ENCODE peak calls at places on chromosome 10, in nine cellular contexts. K, R, Q, G, L, Y, M, W and C are unnamed samples.

GRCh38 chr10:64079341-64079740 is 558.1 kb downstream of the REEP3 start:
- DNase-seq in K (no peak), R (no peak), Q (no peak), G (no peak), L (no peak), Y (no peak), M (no peak), W (no peak), C (no peak)

GRCh38 chr10:120052964-120053363 is 160.4 kb downstream of the SEC23IP start:
- DNase-seq in K (no peak), R (no peak), Q (no peak), G (no peak), L (no peak), Y (no peak), M (no peak), W (no peak), C (no peak)

GRCh38 chr10:128047337-128047736 is 78.9 kb downstream of the MKI67 start:
- DNase-seq in K (peak; percentile 78), R (no peak), Q (no peak), G (peak; percentile 73), L (no peak), Y (peak; percentile 85), M (peak; percentile 93), W (peak; percentile 81), C (peak; percentile 90)

GRCh38 chr10:93757766-93758509 is at the start of gene LGI1:
- DNase-seq in K (no peak), R (no peak), Q (peak; percentile 94), G (no peak), L (peak; percentile 33), Y (no peak), M (no peak), W (no peak), C (no peak)

GRCh38 chr10:92387289-92387940 is 96.4 kb downstream of the MARCHF5 start:
- DNase-seq in K (no peak), R (no peak), Q (peak; percentile 16), G (no peak), L (peak; percentile 48), Y (peak; percentile 14), M (no peak), W (no peak), C (peak; percentile 45)

GRCh38 chr10:123009105-123009805 is 449 bp downstream of the ACADSB start:
- DNase-seq in K (peak; percentile 6), R (no peak), Q (peak; percentile 41), G (no peak), L (peak; percentile 31), Y (peak; percentile 26), M (peak; percentile 68), W (no peak), C (peak; percentile 48)

GRCh38 chr10:99331207-99331803 is 2.1 kb downstream of the CNNM1 start:
- DNase-seq in K (no peak), R (no peak), Q (no peak), G (no peak), L (peak; percentile 61), Y (no peak), M (no peak), W (no peak), C (no peak)

GRCh38 chr10:108411181-108411580 is 1246.7 kb upstream of the SORCS1 start:
- DNase-seq in K (no peak), R (no peak), Q (no peak), G (no peak), L (no peak), Y (no peak), M (no peak), W (no peak), C (no peak)

GRCh38 chr10:31028076-31028475 is 3.6 kb downstream of the ZNF438 start:
- DNase-seq in K (no peak), R (no peak), Q (no peak), G (no peak), L (peak; percentile 28), Y (no peak), M (no peak), W (no peak), C (no peak)

GRCh38 chr10:95698415-95698814 is 4.7 kb upstream of the TCTN3 start:
- DNase-seq in K (no peak), R (no peak), Q (no peak), G (no peak), L (no peak), Y (no peak), M (no peak), W (no peak), C (no peak)

GRCh38 chr10:132239126-132240031 is 52.6 kb downstream of the DPYSL4 start:
- DNase-seq in K (no peak), R (no peak), Q (no peak), G (no peak), L (no peak), Y (no peak), M (no peak), W (no peak), C (no peak)

GRCh38 chr10:79140906-79141305 is 72.1 kb downstream of the ZMIZ1 start:
- DNase-seq in K (no peak), R (no peak), Q (no peak), G (no peak), L (peak; percentile 59), Y (no peak), M (no peak), W (no peak), C (no peak)

GRCh38 chr10:130191380-130191779 is 55.2 kb downstream of the GLRX3 start:
- DNase-seq in K (no peak), R (no peak), Q (no peak), G (no peak), L (no peak), Y (no peak), M (no peak), W (no peak), C (no peak)

GRCh38 chr10:25017247-25017590 is 807 bp downstream of the THNSL1 start:
- DNase-seq in K (no peak), R (peak; percentile 2), Q (no peak), G (no peak), L (peak; percentile 40), Y (peak; percentile 24), M (no peak), W (no peak), C (peak; percentile 34)

GRCh38 chr10:124573726-124574455 is 112.3 kb downstream of the LHPP start:
- DNase-seq in K (no peak), R (no peak), Q (no peak), G (no peak), L (no peak), Y (no peak), M (peak; percentile 46), W (no peak), C (no peak)

GRCh38 chr10:107611101-107611500 is 446.6 kb upstream of the SORCS1 start:
- DNase-seq in K (no peak), R (no peak), Q (no peak), G (no peak), L (peak; percentile 10), Y (no peak), M (no peak), W (no peak), C (no peak)

GRCh38 chr10:52578871-52579405 is 193.6 kb downstream of the MBL2 start:
- DNase-seq in K (no peak), R (no peak), Q (no peak), G (no peak), L (no peak), Y (no peak), M (no peak), W (no peak), C (no peak)